ENCODE peak calls at places on chromosomes 11 and 22, in eight cellular contexts. Z, N, K, B, U, Y, R and X are unnamed samples.

GRCh38 chr11:75333807-75334140 is 17.7 kb downstream of the ARRB1 start:
- DNase-seq in Z (peak), N (no peak), K (no peak), B (no peak), U (no peak), Y (no peak), R (no peak), X (no peak)

GRCh38 chr22:25488244-25489020 is 76.0 kb upstream of the GRK3 start:
- DNase-seq in Z (peak), N (peak), K (no peak), B (peak), U (no peak), Y (peak), R (no peak), X (no peak)

GRCh38 chr11:47003180-47003877 is 66.8 kb downstream of the CSTPP1 start:
- DNase-seq in Z (peak), N (peak), K (no peak), B (no peak), U (no peak), Y (no peak), R (no peak), X (no peak)

GRCh38 chr11:128458316-128458715 is 129.0 kb downstream of the ETS1 start:
- DNase-seq in Z (peak), N (no peak), K (no peak), B (peak), U (no peak), Y (no peak), R (no peak), X (no peak)

GRCh38 chr11:65903068-65903481 is 2.9 kb upstream of the FOSL1 start:
- DNase-seq in Z (peak), N (no peak), K (no peak), B (peak), U (no peak), Y (no peak), R (no peak), X (no peak)

GRCh38 chr11:61871158-61871597 is 20.2 kb downstream of the FADS3 start:
- DNase-seq in Z (peak), N (peak), K (peak), B (peak), U (peak), Y (peak), R (peak), X (no peak)

GRCh38 chr11:110518809-110519514 is 89.2 kb downstream of the FDX1 start:
- DNase-seq in Z (no peak), N (no peak), K (no peak), B (no peak), U (no peak), Y (no peak), R (no peak), X (no peak)

GRCh38 chr11:12321217-12321937 is 56.0 kb upstream of the PARVA start:
- DNase-seq in Z (no peak), N (no peak), K (no peak), B (no peak), U (no peak), Y (no peak), R (no peak), X (no peak)

GRCh38 chr22:36725366-36726006 is 21.9 kb upstream of the CACNG2 start:
- DNase-seq in Z (no peak), N (no peak), K (no peak), B (no peak), U (no peak), Y (no peak), R (no peak), X (no peak)

GRCh38 chr11:393219-394033 is 583 bp upstream of the PKP3 start:
- DNase-seq in Z (peak), N (no peak), K (no peak), B (peak), U (no peak), Y (no peak), R (no peak), X (no peak)

GRCh38 chr11:93279911-93280347 is 50.6 kb upstream of the DEUP1 start:
- DNase-seq in Z (no peak), N (peak), K (no peak), B (no peak), U (no peak), Y (no peak), R (no peak), X (no peak)

GRCh38 chr11:115724709-115725108 is 220.5 kb upstream of the CADM1 start:
- DNase-seq in Z (peak), N (no peak), K (no peak), B (no peak), U (no peak), Y (no peak), R (no peak), X (no peak)

GRCh38 chr11:105297463-105297862 is 157.9 kb upstream of the CARD18 start:
- DNase-seq in Z (peak), N (no peak), K (no peak), B (peak), U (no peak), Y (no peak), R (no peak), X (no peak)

GRCh38 chr11:19922689-19923035 is 210.0 kb downstream of the NAV2 start:
- DNase-seq in Z (peak), N (no peak), K (no peak), B (no peak), U (no peak), Y (no peak), R (no peak), X (no peak)

GRCh38 chr11:120877746-120878365 is 146.0 kb upstream of the TBCEL start:
- DNase-seq in Z (no peak), N (peak), K (no peak), B (no peak), U (no peak), Y (no peak), R (no peak), X (no peak)

GRCh38 chr22:38423512-38424503 is 31.2 kb downstream of the KCNJ4 start:
- DNase-seq in Z (no peak), N (no peak), K (no peak), B (no peak), U (no peak), Y (no peak), R (no peak), X (no peak)

GRCh38 chr11:73141031-73141308 is 1.1 kb downstream of the FCHSD2 start:
- DNase-seq in Z (peak), N (no peak), K (no peak), B (peak), U (no peak), Y (no peak), R (peak), X (no peak)

GRCh38 chr11:30990625-30991348 is 378.8 kb downstream of the DCDC1 start:
- DNase-seq in Z (no peak), N (no peak), K (no peak), B (no peak), U (no peak), Y (no peak), R (no peak), X (no peak)

GRCh38 chr11:59079089-59079488 is 7.0 kb upstream of the GLYATL1B start:
- DNase-seq in Z (no peak), N (no peak), K (no peak), B (no peak), U (no peak), Y (no peak), R (no peak), X (no peak)

GRCh38 chr11:1880746-1881441 is 10.8 kb downstream of the PRR33 start:
- DNase-seq in Z (no peak), N (no peak), K (no peak), B (no peak), U (no peak), Y (no peak), R (no peak), X (no peak)

GRCh38 chr22:32854351-32854804 is 52.9 kb downstream of the TIMP3 start:
- DNase-seq in Z (no peak), N (no peak), K (no peak), B (no peak), U (no peak), Y (no peak), R (no peak), X (no peak)

GRCh38 chr22:41862530-41863266 is 29.8 kb downstream of the SREBF2 start:
- DNase-seq in Z (no peak), N (peak), K (no peak), B (no peak), U (no peak), Y (peak), R (no peak), X (no peak)

GRCh38 chr11:125287467-125288232 is 123.1 kb downstream of the PKNOX2 start:
- DNase-seq in Z (no peak), N (no peak), K (no peak), B (no peak), U (no peak), Y (no peak), R (no peak), X (no peak)